ENCODE peak calls at places on chromosomes 6 and 20, in five cellular contexts. D is ACHN; M is NCI-H2081; T is activated T-helper 1 cell treated with anti-CD3 and anti-CD28 coated beads, Interleukin-2, amount 50 U/mL, for 16 hours; I is AG08395. K is an unnamed sample.

GRCh38 chr6:24902782-24903181 is 33.0 kb downstream of the RIPOR2 start:
- DNase-seq in I (peak; percentile 82), T (no peak), M (no peak), D (peak; percentile 65), K (no peak)

GRCh38 chr6:128311944-128312570 is 208.3 kb downstream of the PTPRK start:
- DNase-seq in I (no peak), M (no peak), D (no peak), T (no peak), K (no peak)

GRCh38 chr6:35663001-35663400 is 25.7 kb downstream of the FKBP5 start:
- DNase-seq in T (no peak), M (no peak), I (no peak), D (no peak), K (peak; percentile 19)

GRCh38 chr20:362271-363254 is 15.7 kb downstream of the NRSN2 start:
- DNase-seq in I (peak; percentile 74), M (peak; percentile 76), T (no peak), D (peak; percentile 93), K (peak; percentile 99)

GRCh38 chr20:6397115-6397514 is 274.3 kb upstream of the FERMT1 start:
- DNase-seq in I (no peak), T (no peak), D (no peak), M (no peak), K (no peak)

GRCh38 chr6:43944908-43945777 is 175.1 kb downstream of the VEGFA start:
- DNase-seq in T (no peak), D (no peak), I (peak; percentile 29), M (no peak), K (no peak)

GRCh38 chr6:92588126-92588525 is 831.2 kb downstream of the EPHA7 start:
- DNase-seq in D (no peak), I (no peak), M (no peak), T (no peak), K (no peak)

GRCh38 chr6:14640631-14641030 is 523.1 kb downstream of the CD83 start:
- DNase-seq in D (no peak), T (no peak), I (no peak), M (no peak), K (no peak)

GRCh38 chr20:62801284-62802010 is 3.2 kb upstream of the OGFR start:
- DNase-seq in D (no peak), M (no peak), I (no peak), T (no peak), K (no peak)

K was measured in lung microvascular endothelial cell.